ENCODE peak calls at places on chromosome 3, in eight cellular contexts. One of them, this sample, is unnamed.

GRCh38 chr3:138727371-138727770 is 107.4 kb downstream of the PIK3CB start:
- DNase-seq in mesenteric fat pad: no peak
- DNase-seq in tibial artery: no peak
- DNase-seq in CD4-positive, alpha-beta T cell: no peak
- DNase-seq in lung microvascular endothelial cell: no peak
- DNase-seq in AG04450: no peak
- DNase-seq in astrocyte of the spinal cord: peak
- DNase-seq in H7: no peak
- DNase-seq in this sample: no peak

GRCh38 chr3:8482960-8483665 is 18.5 kb upstream of the LMCD1 start:
- DNase-seq in mesenteric fat pad: no peak
- DNase-seq in tibial artery: peak
- DNase-seq in CD4-positive, alpha-beta T cell: no peak
- DNase-seq in lung microvascular endothelial cell: peak
- DNase-seq in AG04450: peak
- DNase-seq in astrocyte of the spinal cord: peak
- DNase-seq in H7: no peak
- DNase-seq in this sample: peak

GRCh38 chr3:193590088-193590856 is 2.7 kb upstream of the OPA1 start:
- DNase-seq in mesenteric fat pad: no peak
- DNase-seq in tibial artery: no peak
- DNase-seq in CD4-positive, alpha-beta T cell: no peak
- DNase-seq in lung microvascular endothelial cell: no peak
- DNase-seq in AG04450: no peak
- DNase-seq in astrocyte of the spinal cord: peak
- DNase-seq in H7: no peak
- DNase-seq in this sample: peak

GRCh38 chr3:94132777-94133176 is 69.9 kb downstream of the NSUN3 start:
- DNase-seq in mesenteric fat pad: no peak
- DNase-seq in tibial artery: no peak
- DNase-seq in CD4-positive, alpha-beta T cell: no peak
- DNase-seq in lung microvascular endothelial cell: no peak
- DNase-seq in AG04450: no peak
- DNase-seq in astrocyte of the spinal cord: no peak
- DNase-seq in H7: peak
- DNase-seq in this sample: no peak

GRCh38 chr3:54712539-54712938 is 215.3 kb downstream of the LRTM1 start:
- DNase-seq in mesenteric fat pad: no peak
- DNase-seq in tibial artery: no peak
- DNase-seq in CD4-positive, alpha-beta T cell: no peak
- DNase-seq in lung microvascular endothelial cell: no peak
- DNase-seq in AG04450: no peak
- DNase-seq in astrocyte of the spinal cord: no peak
- DNase-seq in H7: no peak
- DNase-seq in this sample: no peak

GRCh38 chr3:108780235-108780634 is 23.0 kb upstream of the RETNLB start:
- DNase-seq in mesenteric fat pad: no peak
- DNase-seq in tibial artery: no peak
- DNase-seq in CD4-positive, alpha-beta T cell: peak
- DNase-seq in lung microvascular endothelial cell: no peak
- DNase-seq in AG04450: no peak
- DNase-seq in astrocyte of the spinal cord: no peak
- DNase-seq in H7: no peak
- DNase-seq in this sample: no peak

GRCh38 chr3:20930034-20930433 is 744.0 kb upstream of the SGO1 start:
- DNase-seq in mesenteric fat pad: no peak
- DNase-seq in tibial artery: no peak
- DNase-seq in CD4-positive, alpha-beta T cell: no peak
- DNase-seq in lung microvascular endothelial cell: peak
- DNase-seq in AG04450: no peak
- DNase-seq in astrocyte of the spinal cord: peak
- DNase-seq in H7: peak
- DNase-seq in this sample: peak

GRCh38 chr3:71142440-71143161 is 440.9 kb downstream of the FOXP1 start:
- DNase-seq in mesenteric fat pad: no peak
- DNase-seq in tibial artery: no peak
- DNase-seq in CD4-positive, alpha-beta T cell: no peak
- DNase-seq in lung microvascular endothelial cell: no peak
- DNase-seq in AG04450: no peak
- DNase-seq in astrocyte of the spinal cord: no peak
- DNase-seq in H7: peak
- DNase-seq in this sample: peak

GRCh38 chr3:11671648-11672100 is 28.0 kb upstream of the VGLL4 start:
- DNase-seq in mesenteric fat pad: no peak
- DNase-seq in tibial artery: no peak
- DNase-seq in CD4-positive, alpha-beta T cell: no peak
- DNase-seq in lung microvascular endothelial cell: peak
- DNase-seq in AG04450: no peak
- DNase-seq in astrocyte of the spinal cord: peak
- DNase-seq in H7: no peak
- DNase-seq in this sample: peak

GRCh38 chr3:66153961-66154923 is 66.6 kb upstream of the SLC25A26 start:
- DNase-seq in mesenteric fat pad: no peak
- DNase-seq in tibial artery: no peak
- DNase-seq in CD4-positive, alpha-beta T cell: no peak
- DNase-seq in lung microvascular endothelial cell: no peak
- DNase-seq in AG04450: no peak
- DNase-seq in astrocyte of the spinal cord: peak
- DNase-seq in H7: no peak
- DNase-seq in this sample: no peak

GRCh38 chr3:188362405-188362831 is 208.5 kb downstream of the LPP start:
- DNase-seq in mesenteric fat pad: no peak
- DNase-seq in tibial artery: no peak
- DNase-seq in CD4-positive, alpha-beta T cell: no peak
- DNase-seq in lung microvascular endothelial cell: peak
- DNase-seq in AG04450: no peak
- DNase-seq in astrocyte of the spinal cord: peak
- DNase-seq in H7: no peak
- DNase-seq in this sample: peak

GRCh38 chr3:195877136-195877715 is 31.1 kb downstream of the TNK2 start:
- DNase-seq in mesenteric fat pad: no peak
- DNase-seq in tibial artery: no peak
- DNase-seq in CD4-positive, alpha-beta T cell: no peak
- DNase-seq in lung microvascular endothelial cell: no peak
- DNase-seq in AG04450: no peak
- DNase-seq in astrocyte of the spinal cord: no peak
- DNase-seq in H7: no peak
- DNase-seq in this sample: no peak

GRCh38 chr3:23079976-23080375 is 123.2 kb upstream of the UBE2E2 start:
- DNase-seq in mesenteric fat pad: no peak
- DNase-seq in tibial artery: no peak
- DNase-seq in CD4-positive, alpha-beta T cell: no peak
- DNase-seq in lung microvascular endothelial cell: no peak
- DNase-seq in AG04450: no peak
- DNase-seq in astrocyte of the spinal cord: no peak
- DNase-seq in H7: no peak
- DNase-seq in this sample: no peak

GRCh38 chr3:159804726-159805410 is 183.8 kb upstream of the IL12A start:
- DNase-seq in mesenteric fat pad: no peak
- DNase-seq in tibial artery: peak
- DNase-seq in CD4-positive, alpha-beta T cell: no peak
- DNase-seq in lung microvascular endothelial cell: peak
- DNase-seq in AG04450: peak
- DNase-seq in astrocyte of the spinal cord: peak
- DNase-seq in H7: peak
- DNase-seq in this sample: peak

GRCh38 chr3:57556459-57557087 is 499 bp downstream of the PDE12 start:
- DNase-seq in mesenteric fat pad: no peak
- DNase-seq in tibial artery: peak
- DNase-seq in CD4-positive, alpha-beta T cell: peak
- DNase-seq in lung microvascular endothelial cell: peak
- DNase-seq in AG04450: no peak
- DNase-seq in astrocyte of the spinal cord: no peak
- DNase-seq in H7: no peak
- DNase-seq in this sample: no peak

GRCh38 chr3:99817047-99817436 is 620 bp upstream of the CMSS1 start:
- DNase-seq in mesenteric fat pad: no peak
- DNase-seq in tibial artery: no peak
- DNase-seq in CD4-positive, alpha-beta T cell: peak
- DNase-seq in lung microvascular endothelial cell: peak
- DNase-seq in AG04450: no peak
- DNase-seq in astrocyte of the spinal cord: no peak
- DNase-seq in H7: peak
- DNase-seq in this sample: no peak

GRCh38 chr3:78754066-78754743 is 1013.6 kb downstream of the ROBO1 start:
- DNase-seq in mesenteric fat pad: no peak
- DNase-seq in tibial artery: no peak
- DNase-seq in CD4-positive, alpha-beta T cell: no peak
- DNase-seq in lung microvascular endothelial cell: no peak
- DNase-seq in AG04450: peak
- DNase-seq in astrocyte of the spinal cord: peak
- DNase-seq in H7: no peak
- DNase-seq in this sample: peak